ENCODE peak calls at places on chromosomes 16 and 17, in ten cellular contexts. D is heart right ventricle; U is psoas muscle; A is CD8-positive, alpha-beta memory T cell; I is brain microvascular endothelial cell; S is dorsolateral prefrontal cortex; R is left ventricle myocardium inferior; O is tibial nerve; W is hepatocyte; V is PC-3. E is an unnamed sample.

GRCh38 chr17:27407916-27408846 is 48.1 kb upstream of the KSR1 start:
- DNase-seq in V (peak), A (no peak), S (no peak), I (peak), R (no peak), U (no peak), O (no peak), D (no peak), W (peak), E (peak)

GRCh38 chr17:70394833-70395232 is 225.5 kb downstream of the KCNJ2 start:
- DNase-seq in I (no peak), R (no peak), U (no peak), D (no peak), O (no peak), S (no peak), V (no peak), W (no peak), A (no peak), E (no peak)

GRCh38 chr16:19555938-19556778 is 655 bp downstream of the VPS35L start:
- DNase-seq in S (no peak), D (no peak), O (no peak), A (peak), U (no peak), W (peak), V (peak), I (peak), R (no peak), E (peak)

GRCh38 chr16:89434490-89434889 is 55.9 kb downstream of the ANKRD11 start:
- DNase-seq in I (no peak), V (no peak), W (no peak), D (no peak), A (no peak), R (no peak), S (no peak), O (no peak), U (no peak), E (no peak)

GRCh38 chr17:34639706-34640425 is 60.5 kb downstream of the TMEM132E start:
- DNase-seq in I (no peak), V (no peak), U (no peak), O (no peak), R (no peak), S (peak), D (no peak), W (no peak), A (no peak), E (no peak)

GRCh38 chr17:82487898-82488297 is 29.4 kb downstream of the NARF start:
- DNase-seq in I (no peak), R (peak), U (peak), S (no peak), O (no peak), D (peak), V (no peak), W (no peak), A (no peak), E (no peak)

GRCh38 chr17:51121620-51122472 is 1.2 kb upstream of the SPAG9 start:
- DNase-seq in O (peak), A (peak), W (peak), R (peak), D (peak), S (peak), V (peak), I (peak), U (peak), E (peak)

GRCh38 chr16:57607676-57608461 is 20.6 kb upstream of the ADGRG1 start:
- DNase-seq in U (no peak), V (no peak), O (no peak), A (no peak), D (no peak), S (no peak), I (no peak), R (no peak), W (no peak), E (no peak)

GRCh38 chr16:81214745-81215166 is 23.7 kb upstream of the BCO1 start:
- DNase-seq in U (no peak), S (no peak), R (no peak), W (no peak), O (no peak), I (peak), V (peak), A (no peak), D (no peak), E (no peak)

GRCh38 chr17:40323731-40324650 is 15.0 kb downstream of the RARA start:
- DNase-seq in R (peak), W (no peak), I (no peak), S (no peak), D (peak), U (peak), O (no peak), V (peak), A (peak), E (no peak)

GRCh38 chr17:34584805-34585416 is 5.5 kb downstream of the TMEM132E start:
- DNase-seq in U (no peak), A (no peak), D (no peak), I (no peak), S (no peak), O (no peak), V (peak), W (peak), R (no peak), E (no peak)

GRCh38 chr16:13390093-13390985 is 488.9 kb downstream of the SHISA9 start:
- DNase-seq in A (no peak), V (no peak), W (no peak), I (no peak), S (no peak), D (no peak), R (no peak), U (no peak), O (no peak), E (no peak)

GRCh38 chr16:48534601-48535340 is 75.2 kb downstream of the N4BP1 start:
- DNase-seq in O (no peak), I (no peak), U (no peak), W (no peak), R (no peak), V (no peak), S (no peak), D (no peak), A (no peak), E (no peak)

GRCh38 chr16:84115919-84116719 is 623 bp downstream of the MBTPS1 start:
- DNase-seq in U (no peak), V (peak), S (no peak), A (peak), I (peak), W (no peak), R (no peak), D (no peak), O (no peak), E (no peak)

GRCh38 chr16:6684076-6684673 is 648.5 kb upstream of the RBFOX1 start:
- DNase-seq in I (peak), R (no peak), A (no peak), V (peak), S (no peak), W (peak), O (no peak), D (no peak), U (no peak), E (no peak)

GRCh38 chr16:88507231-88507743 is 54.2 kb downstream of the ZFPM1 start:
- DNase-seq in V (peak), A (no peak), U (no peak), R (no peak), I (no peak), W (no peak), O (no peak), D (no peak), S (no peak), E (no peak)

DNA sequence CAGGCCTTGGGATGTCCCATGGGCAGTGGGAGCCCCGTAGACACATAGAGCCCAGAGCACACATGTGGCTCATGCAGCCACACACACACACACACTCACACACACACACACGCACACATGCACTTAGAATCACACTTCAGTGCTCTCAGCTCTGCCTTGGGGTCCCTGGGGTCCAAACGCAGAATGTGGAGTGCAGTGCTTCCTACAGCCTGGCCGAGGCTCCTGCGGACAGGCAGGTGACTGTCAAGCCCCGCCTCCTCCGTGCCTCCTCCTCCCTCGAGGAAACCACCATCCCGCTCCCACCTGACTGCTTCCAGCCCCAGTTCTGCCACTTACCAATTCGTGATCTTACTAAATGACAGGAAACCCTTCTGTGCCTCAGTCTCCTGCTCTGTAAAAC is 11.6 kb downstream of the PITPNM3 start:
- DNase-seq in I (no peak), A (no peak), O (no peak), V (no peak), R (no peak), W (no peak), D (no peak), U (no peak), S (no peak), E (no peak)
- H3K27ac ChIP-seq in I (no peak), A (no peak), O (no peak), V (no peak), R (no peak), W (no peak), D (no peak), U (no peak), S (no peak), E (no peak)

GRCh38 chr17:46122486-46122871 is 70.8 kb downstream of the KANSL1 start:
- DNase-seq in R (no peak), W (no peak), V (no peak), O (no peak), U (no peak), S (no peak), A (no peak), D (no peak), I (no peak), E (no peak)

GRCh38 chr17:46121841-46122485 is 71.3 kb downstream of the KANSL1 start:
- DNase-seq in V (no peak), I (no peak), A (no peak), S (no peak), O (no peak), W (no peak), U (no peak), D (no peak), R (no peak), E (no peak)

GRCh38 chr17:46118969-46119368 is 74.3 kb downstream of the KANSL1 start:
- DNase-seq in V (no peak), R (no peak), A (no peak), I (no peak), O (no peak), D (no peak), U (no peak), W (no peak), S (no peak), E (no peak)

GRCh38 chr17:46120078-46120477 is 73.2 kb downstream of the KANSL1 start:
- DNase-seq in W (no peak), D (no peak), S (no peak), U (no peak), R (no peak), I (no peak), A (no peak), V (no peak), O (no peak), E (no peak)

DNA sequence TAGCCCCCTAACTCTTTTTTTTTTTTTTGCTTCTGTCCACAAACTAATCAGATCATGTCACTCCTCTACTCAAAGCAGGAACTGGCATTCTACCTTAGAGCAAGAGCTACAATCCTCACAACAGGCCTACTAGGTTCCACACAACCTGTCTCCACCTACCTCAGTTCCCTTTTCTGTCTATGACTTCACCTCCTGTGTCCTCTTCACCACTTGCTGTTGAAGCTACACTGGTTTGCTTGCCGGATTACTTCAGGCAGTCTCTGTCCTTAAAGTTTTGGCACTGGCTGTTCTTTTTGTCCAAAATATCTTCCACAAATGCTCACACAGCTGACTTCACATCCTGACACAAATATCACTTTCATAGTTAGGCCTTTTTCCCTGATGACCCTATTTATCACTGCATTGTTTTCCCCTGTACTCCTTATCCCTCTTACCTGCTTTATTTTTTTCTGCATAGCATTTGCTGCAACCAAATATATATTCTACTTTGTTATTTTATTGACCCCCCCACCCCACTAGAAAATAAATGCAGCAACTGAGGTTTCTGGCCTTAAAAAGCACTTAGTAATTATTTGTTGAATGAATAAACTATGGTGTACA is 72.0 kb downstream of the KANSL1 start:
- DNase-seq in D (no peak), U (no peak), V (no peak), A (no peak), R (no peak), W (no peak), O (no peak), S (no peak), I (no peak), E (no peak)
- H3K27ac ChIP-seq in D (peak), U (peak), V (no peak), A (no peak), R (peak), W (no peak), O (peak), S (peak), I (no peak), E (no peak)

GRCh38 chr17:5045496-5045895 is 10.3 kb upstream of the SLC52A1 start:
- DNase-seq in U (no peak), D (no peak), I (no peak), A (peak), W (no peak), S (no peak), V (no peak), O (no peak), R (no peak), E (no peak)

GRCh38 chr17:5043524-5043923 is 8.3 kb upstream of the SLC52A1 start:
- DNase-seq in R (no peak), I (no peak), O (no peak), U (no peak), W (no peak), V (no peak), D (no peak), A (no peak), S (no peak), E (no peak)

GRCh38 chr17:5047446-5047845 is 12.2 kb upstream of the SLC52A1 start:
- DNase-seq in U (no peak), I (no peak), A (no peak), W (no peak), S (no peak), O (no peak), R (no peak), V (no peak), D (no peak), E (no peak)

GRCh38 chr17:5044630-5045029 is 9.4 kb upstream of the SLC52A1 start:
- DNase-seq in W (no peak), U (no peak), S (no peak), R (no peak), V (peak), I (no peak), D (no peak), A (no peak), O (no peak), E (no peak)

GRCh38 chr17:5042152-5043022 is 7.2 kb upstream of the SLC52A1 start:
- DNase-seq in V (no peak), U (no peak), O (no peak), A (peak), D (no peak), W (no peak), R (no peak), S (no peak), I (no peak), E (no peak)
- H3K27ac ChIP-seq in V (no peak), U (no peak), O (no peak), A (peak), D (no peak), W (no peak), R (no peak), S (no peak), I (no peak), E (no peak)

GRCh38 chr17:42518755-42519545 is 17.1 kb upstream of the NAGLU start:
- DNase-seq in U (no peak), V (no peak), A (no peak), S (peak), I (peak), D (peak), R (peak), W (peak), O (no peak), E (no peak)
- H3K27ac ChIP-seq in U (peak), V (peak), A (peak), S (peak), I (peak), D (peak), R (peak), W (peak), O (peak), E (peak)

GRCh38 chr17:4859816-4860625 is 26.9 kb downstream of the MINK1 start:
- DNase-seq in S (no peak), D (no peak), I (no peak), A (no peak), V (no peak), U (no peak), W (no peak), O (no peak), R (no peak), E (no peak)
- H3K27ac ChIP-seq in S (peak), D (peak), I (no peak), A (no peak), V (no peak), U (no peak), W (no peak), O (peak), R (peak), E (peak)

GRCh38 chr17:5225668-5226457 is 8.8 kb downstream of the SCIMP start:
- DNase-seq in I (no peak), O (no peak), D (no peak), S (no peak), W (no peak), R (no peak), A (no peak), U (no peak), V (no peak), E (no peak)

DNA sequence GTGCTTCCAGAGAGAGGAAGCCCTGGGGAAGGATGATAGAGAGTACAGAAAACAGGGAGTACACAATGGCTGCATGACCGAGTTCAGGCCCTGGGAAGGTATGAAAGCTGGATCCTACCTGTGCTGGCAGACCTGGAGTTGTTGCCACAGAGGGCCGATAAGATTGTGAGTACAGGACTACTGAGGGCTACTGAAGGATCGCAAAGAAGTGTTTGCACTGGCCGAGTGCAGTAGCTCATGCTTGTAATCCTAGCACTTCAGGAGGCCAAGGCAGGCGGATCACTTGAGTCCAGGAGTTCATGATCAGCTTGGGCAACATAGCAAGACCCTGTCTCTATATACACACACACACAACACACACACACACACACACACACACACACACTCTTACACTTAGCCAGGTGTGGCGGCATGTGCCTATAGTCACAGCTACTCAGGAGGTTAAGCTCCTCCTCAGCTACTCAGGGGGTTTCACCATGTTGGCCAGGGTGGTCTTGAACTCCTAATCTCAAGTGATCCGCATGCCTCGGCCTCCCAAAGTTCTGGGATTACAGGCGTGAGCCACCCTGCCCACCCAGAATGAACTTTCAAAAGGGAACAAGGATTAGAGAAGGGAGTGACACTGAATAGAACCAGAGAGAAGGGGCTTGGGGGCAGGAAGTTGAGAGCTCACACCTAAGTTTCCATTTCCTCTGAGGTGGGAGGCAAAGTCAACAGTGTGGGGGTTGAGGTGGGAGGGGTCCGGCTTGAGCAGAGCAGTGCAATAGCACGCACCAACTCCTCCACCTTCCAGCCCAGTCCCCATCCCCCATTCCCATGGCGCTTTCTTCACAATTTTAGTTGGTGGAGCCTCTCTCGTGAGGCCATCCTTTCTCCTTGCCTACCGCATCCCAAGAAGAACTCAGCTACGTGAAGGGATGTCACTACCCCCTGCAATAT is 7.5 kb downstream of the SCIMP start:
- DNase-seq in S (no peak), D (no peak), I (no peak), A (peak), V (no peak), R (no peak), O (no peak), U (no peak), W (no peak), E (no peak)
- H3K27ac ChIP-seq in S (no peak), D (no peak), I (no peak), A (peak), V (no peak), R (no peak), O (peak), U (no peak), W (no peak), E (no peak)

GRCh38 chr17:64225410-64225809 is 37.6 kb downstream of the TEX2 start:
- DNase-seq in S (no peak), A (no peak), W (no peak), I (no peak), O (no peak), D (no peak), R (no peak), V (no peak), U (no peak), E (no peak)

GRCh38 chr17:64223283-64223682 is 39.8 kb downstream of the TEX2 start:
- DNase-seq in D (no peak), I (no peak), S (no peak), W (no peak), O (no peak), V (no peak), U (no peak), R (no peak), A (no peak), E (no peak)

GRCh38 chr17:64223931-64224657 is 39.0 kb downstream of the TEX2 start:
- DNase-seq in S (no peak), I (no peak), U (no peak), A (no peak), O (no peak), R (no peak), W (no peak), V (no peak), D (no peak), E (no peak)

GRCh38 chr17:64229815-64230550 is 33.1 kb downstream of the TEX2 start:
- DNase-seq in O (no peak), S (no peak), V (no peak), W (no peak), I (no peak), A (no peak), R (no peak), D (no peak), U (no peak), E (peak)

DNA sequence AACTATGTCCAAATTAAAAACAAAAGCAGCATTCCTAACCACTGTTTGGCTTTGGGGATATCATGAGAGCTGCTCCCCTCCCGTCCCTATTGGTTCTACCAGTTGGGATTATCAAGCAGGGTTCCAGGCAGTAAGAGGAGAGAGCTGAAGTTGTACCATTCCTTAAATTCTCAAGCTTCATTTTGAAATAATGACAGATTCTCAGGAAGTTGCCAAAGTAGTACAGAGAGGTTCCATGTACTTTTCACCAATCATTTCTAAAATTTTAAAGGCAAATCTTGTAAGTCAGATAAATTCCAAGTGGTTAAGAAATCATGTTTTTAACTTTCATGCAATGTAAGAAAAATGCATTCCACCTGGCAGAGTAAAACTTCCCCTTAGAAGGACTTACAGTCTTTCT is 36.9 kb downstream of the TEX2 start:
- DNase-seq in O (no peak), U (no peak), S (no peak), I (no peak), W (no peak), A (no peak), V (no peak), D (no peak), R (no peak), E (no peak)
- H3K27ac ChIP-seq in O (no peak), U (no peak), S (no peak), I (no peak), W (no peak), A (no peak), V (no peak), D (no peak), R (no peak), E (no peak)

DNA sequence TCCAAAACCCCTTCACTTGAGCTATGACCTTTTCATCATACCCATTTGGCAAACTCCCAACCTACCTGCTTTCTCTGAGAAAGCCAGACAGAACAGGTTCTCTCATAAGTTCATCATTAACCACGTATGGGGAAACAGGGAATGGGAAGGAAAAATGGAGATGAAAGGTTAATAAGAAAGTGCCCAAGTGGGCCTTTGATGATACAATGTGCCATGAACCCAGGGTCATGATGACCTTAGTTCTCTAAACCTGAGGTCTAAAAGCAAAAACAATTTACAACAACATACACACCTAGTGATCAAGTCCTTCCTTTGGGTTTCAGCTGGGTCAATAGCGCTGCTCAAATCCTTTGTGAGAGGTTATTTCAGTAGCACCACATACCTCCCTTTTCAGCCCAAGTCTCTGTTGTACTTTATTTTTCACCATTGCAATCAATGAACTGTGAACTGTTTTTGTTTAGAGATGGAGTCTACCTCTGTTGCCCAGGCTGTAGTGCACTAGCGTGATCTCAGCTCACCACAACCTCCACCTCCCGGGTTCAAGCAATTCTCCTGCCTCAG is 14.5 kb upstream of the RANGRF start:
- DNase-seq in O (no peak), R (no peak), W (peak), D (no peak), U (no peak), S (no peak), V (no peak), A (no peak), I (no peak), E (no peak)
- H3K27ac ChIP-seq in O (no peak), R (no peak), W (peak), D (no peak), U (no peak), S (no peak), V (no peak), A (no peak), I (no peak), E (no peak)